ENCODE peak calls at places on chromosome 21, in five cellular contexts. G is heart left ventricle, H is stomach, D is IMR-90, Z is adrenal gland. U is an unnamed sample.

GRCh38 chr21:34974162-34974981 is 74.7 kb downstream of the RUNX1 start:
- DNase-seq in D (peak), G (no peak), H (no peak), Z (no peak), U (no peak)

GRCh38 chr21:14880922-14881321 is 183.9 kb downstream of the NRIP1 start:
- DNase-seq in G (no peak), Z (no peak), H (no peak), D (peak), U (no peak)

GRCh38 chr21:35046880-35047229 is 2.2 kb downstream of the RUNX1 start:
- DNase-seq in H (no peak), Z (no peak), D (no peak), G (no peak), U (no peak)

GRCh38 chr21:15446193-15446592 is 283.6 kb upstream of the USP25 start:
- DNase-seq in D (no peak), Z (no peak), H (no peak), G (no peak), U (no peak)

GRCh38 chr21:41369105-41369914 is 7.5 kb downstream of the MX2 start:
- DNase-seq in H (no peak), Z (no peak), D (no peak), G (peak), U (no peak)

GRCh38 chr21:16072692-16073091 is 342.9 kb downstream of the USP25 start:
- DNase-seq in Z (no peak), H (no peak), D (peak), G (no peak), U (no peak)

GRCh38 chr21:14864211-14865021 is 200.4 kb downstream of the NRIP1 start:
- DNase-seq in H (peak), G (peak), Z (peak), D (peak), U (peak)

GRCh38 chr21:41678016-41678935 is 88.6 kb downstream of the RIPK4 start:
- DNase-seq in H (peak), Z (no peak), G (no peak), D (peak), U (no peak)

GRCh38 chr21:41821756-41822431 is 55.0 kb upstream of the RIPK4 start:
- DNase-seq in H (no peak), D (no peak), Z (no peak), G (no peak), U (no peak)

GRCh38 chr21:41141031-41141457 is 26.9 kb upstream of the BACE2 start:
- DNase-seq in G (no peak), H (no peak), D (peak), Z (no peak), U (no peak)

GRCh38 chr21:44700101-44701022 is 3.4 kb downstream of the KRTAP10-12 start:
- DNase-seq in H (no peak), Z (no peak), D (no peak), G (no peak), U (no peak)

GRCh38 chr21:25459365-25459764 is 147.9 kb downstream of the MRPL39 start:
- DNase-seq in Z (no peak), G (no peak), H (no peak), D (no peak), U (no peak)

GRCh38 chr21:8993284-8993942 is 1528.0 kb upstream of the TPTE start:
- DNase-seq in H (no peak), D (no peak), Z (no peak), G (no peak), U (no peak)

GRCh38 chr21:18369115-18369514 is 34.5 kb downstream of the TMPRSS15 start:
- DNase-seq in G (no peak), H (no peak), D (no peak), Z (no peak), U (no peak)

GRCh38 chr21:27248791-27249190 is 281.9 kb upstream of the ADAMTS5 start:
- DNase-seq in G (no peak), D (peak), H (no peak), Z (no peak), U (no peak)

GRCh38 chr21:15104470-15104869 is 39.7 kb upstream of the NRIP1 start:
- DNase-seq in G (no peak), Z (no peak), H (no peak), D (no peak), U (no peak)

GRCh38 chr21:16708431-16708830 is 804.4 kb upstream of the CXADR start:
- DNase-seq in Z (no peak), D (peak), G (no peak), H (no peak), U (no peak)

GRCh38 chr21:41483973-41484372 is 24.0 kb downstream of the TMPRSS2 start:
- DNase-seq in H (no peak), D (no peak), G (no peak), Z (no peak), U (no peak)

GRCh38 chr21:26123012-26123411 is 47.6 kb downstream of the APP start:
- DNase-seq in G (no peak), D (peak), H (no peak), Z (no peak), U (no peak)

GRCh38 chr21:15264084-15264483 is 199.3 kb upstream of the NRIP1 start:
- DNase-seq in G (no peak), Z (no peak), D (no peak), H (no peak), U (no peak)

GRCh38 chr21:34808569-34809204 is 139.9 kb downstream of the CLIC6 start:
- DNase-seq in Z (no peak), D (peak), G (no peak), H (no peak), U (no peak)

GRCh38 chr21:24188511-24188910 is 1418.8 kb downstream of the MRPL39 start:
- DNase-seq in H (no peak), D (peak), G (no peak), Z (no peak), U (no peak)

GRCh38 chr21:15224346-15225086 is 159.7 kb upstream of the NRIP1 start:
- DNase-seq in H (no peak), G (no peak), Z (no peak), D (peak), U (no peak)

GRCh38 chr21:26212220-26212619 is 41.6 kb upstream of the APP start:
- DNase-seq in Z (no peak), G (no peak), D (no peak), H (no peak), U (no peak)

GRCh38 chr21:14878971-14879370 is 185.8 kb downstream of the NRIP1 start:
- DNase-seq in Z (no peak), H (no peak), G (no peak), D (no peak), U (no peak)

GRCh38 chr21:9837946-9838801 is 683.2 kb upstream of the TPTE start:
- DNase-seq in G (no peak), D (no peak), Z (no peak), H (no peak), U (no peak)

GRCh38 chr21:44377201-44377921 is 23.9 kb downstream of the TRPM2 start:
- DNase-seq in G (no peak), D (no peak), Z (no peak), H (no peak), U (no peak)

GRCh38 chr21:31570824-31571425 is 88.6 kb upstream of the SOD1 start:
- DNase-seq in H (no peak), D (no peak), Z (no peak), G (no peak), U (no peak)

GRCh38 chr21:35015435-35016024 is 33.6 kb downstream of the RUNX1 start:
- DNase-seq in G (no peak), Z (no peak), H (no peak), D (no peak), U (no peak)

GRCh38 chr21:18147678-18148077 is 97.0 kb upstream of the CHODL start:
- DNase-seq in D (no peak), H (no peak), G (no peak), Z (no peak), U (no peak)

GRCh38 chr21:15227919-15228318 is 163.1 kb upstream of the NRIP1 start:
- DNase-seq in H (no peak), Z (no peak), G (no peak), D (no peak), U (no peak)

GRCh38 chr21:21897275-21897883 is 899.2 kb downstream of the NCAM2 start:
- DNase-seq in Z (no peak), D (no peak), H (no peak), G (no peak), U (no peak)

GRCh38 chr21:28992526-28993292 is at the start of gene LTN1:
- DNase-seq in Z (peak), G (peak), D (peak), H (peak), U (peak)
- TF ChIP-seq POLR2A in Z (peak), G (peak), D (peak), H (no peak), U (peak)

DNA sequence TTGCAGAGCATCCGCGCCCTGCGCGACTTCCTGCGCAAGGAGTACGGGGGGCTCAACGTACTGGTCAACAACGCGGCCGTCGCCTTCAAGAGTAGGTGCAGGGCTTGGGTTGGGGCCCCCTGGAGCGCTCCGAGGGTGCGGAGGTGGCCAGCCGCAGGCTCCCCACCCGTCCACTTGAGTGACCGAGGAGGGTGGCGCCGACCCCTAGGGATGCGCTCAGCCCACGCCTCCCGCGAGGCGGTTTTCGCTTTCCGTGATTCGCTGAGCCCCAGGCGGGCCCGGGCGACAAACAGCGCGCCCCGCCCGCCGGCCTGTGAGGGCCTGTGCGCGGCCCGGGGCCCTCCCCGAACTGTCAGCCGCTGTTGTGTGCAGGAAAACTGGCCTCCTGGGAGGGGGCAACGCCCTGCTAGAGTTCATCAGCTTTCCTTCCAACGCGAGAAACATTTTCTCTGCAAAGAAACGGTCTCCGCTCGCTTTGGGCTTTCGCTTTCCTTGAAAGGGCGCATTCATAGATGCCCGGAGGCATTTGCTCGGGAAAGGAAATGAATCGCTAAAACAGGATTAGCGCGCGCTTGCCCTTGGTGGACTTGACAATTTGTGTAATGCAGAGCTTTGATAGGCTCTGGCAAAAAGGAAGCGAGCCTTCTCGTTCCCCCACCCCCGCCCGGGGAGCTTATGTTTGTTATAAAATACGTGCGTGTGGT is 664 bp downstream of the CBR3 start:
- DNase-seq in D (peak), H (peak), Z (peak), G (peak), U (peak)
- TF ChIP-seq POLR2A in D (no peak), H (no peak), Z (no peak), G (peak), U (no peak)

DNA sequence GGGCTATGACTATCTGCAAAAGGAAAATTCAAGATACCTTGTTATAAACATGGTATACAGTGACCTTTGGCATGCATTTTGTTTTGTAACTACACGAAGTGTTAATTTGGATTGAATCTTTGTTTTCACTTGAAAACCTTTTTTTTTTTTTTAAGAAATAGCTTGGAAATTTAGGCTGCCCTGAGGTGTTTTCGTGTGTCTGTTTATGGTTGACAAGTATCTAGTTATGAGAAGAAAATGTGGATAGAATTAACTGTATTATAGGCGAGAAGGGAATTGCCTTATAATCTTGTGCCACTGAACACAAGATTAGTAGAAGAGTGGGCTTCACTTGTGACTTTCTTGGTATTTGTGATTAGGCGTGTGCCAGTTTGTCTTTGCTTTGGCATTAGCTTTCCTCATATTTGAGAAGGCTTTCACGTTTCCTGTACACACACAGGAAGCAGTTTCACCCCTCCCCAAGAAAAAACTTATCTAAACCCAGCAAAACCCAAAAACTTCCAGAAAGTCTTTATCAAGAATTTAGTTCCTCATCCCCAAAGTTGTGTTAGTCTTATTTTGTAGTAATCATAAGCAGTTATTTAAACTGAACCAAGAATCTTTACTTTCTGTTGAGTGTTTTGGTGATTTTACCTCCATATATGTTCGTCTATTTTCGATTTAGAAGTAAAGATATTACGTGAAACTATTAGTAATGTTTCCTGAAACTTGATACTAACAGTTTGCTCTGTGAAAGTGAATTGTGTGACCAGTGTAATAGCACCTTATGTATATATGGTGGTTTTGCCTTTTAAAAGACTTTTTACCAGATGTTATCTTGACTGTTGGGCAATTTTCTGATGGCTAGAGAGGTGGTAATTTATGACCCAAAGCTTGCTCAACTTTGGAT is 3.8 kb downstream of the DYRK1A start:
- DNase-seq in Z (no peak), D (peak), H (no peak), G (no peak), U (peak)
- TF ChIP-seq POLR2A in Z (no peak), D (no peak), H (no peak), G (no peak), U (no peak)

DNA sequence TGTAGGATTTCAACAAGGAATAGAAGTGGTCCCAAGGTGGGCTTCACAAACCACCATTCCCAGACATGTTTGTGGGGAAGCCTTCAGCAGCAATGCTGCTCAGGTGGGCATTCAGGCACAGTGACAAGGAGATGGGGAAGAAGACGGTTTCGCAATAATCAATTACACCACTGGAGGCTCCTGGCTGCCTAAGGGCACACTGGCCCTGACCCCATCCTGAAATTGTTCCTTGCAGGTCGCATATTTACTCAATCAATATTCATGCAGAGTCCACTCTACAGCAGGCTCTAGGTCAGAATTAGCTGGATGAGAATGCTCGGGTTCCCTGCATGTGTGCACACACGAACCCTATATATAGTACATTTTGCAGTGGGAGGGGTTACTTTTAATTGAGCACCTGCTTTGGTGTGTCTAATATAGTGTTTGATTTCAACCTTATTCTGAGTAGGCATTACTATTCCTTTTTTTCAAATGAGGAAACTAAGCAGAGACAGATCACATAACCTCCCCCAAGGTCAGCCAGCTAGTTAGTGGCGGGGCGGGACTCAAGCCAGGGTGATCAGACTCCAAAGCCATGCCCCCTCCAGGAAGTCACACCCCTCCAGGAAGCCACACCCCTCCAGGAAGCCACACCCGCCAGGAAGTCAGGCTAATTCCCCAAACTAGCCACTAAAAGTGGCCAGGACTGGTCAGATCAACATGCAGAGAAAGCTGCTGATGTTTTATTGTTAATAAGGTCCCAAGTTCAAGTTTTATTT is 106.5 kb downstream of the HLCS start:
- DNase-seq in H (peak), G (peak), D (peak), Z (peak), U (peak)
- TF ChIP-seq POLR2A in H (no peak), G (no peak), D (no peak), Z (no peak), U (peak)

DNA sequence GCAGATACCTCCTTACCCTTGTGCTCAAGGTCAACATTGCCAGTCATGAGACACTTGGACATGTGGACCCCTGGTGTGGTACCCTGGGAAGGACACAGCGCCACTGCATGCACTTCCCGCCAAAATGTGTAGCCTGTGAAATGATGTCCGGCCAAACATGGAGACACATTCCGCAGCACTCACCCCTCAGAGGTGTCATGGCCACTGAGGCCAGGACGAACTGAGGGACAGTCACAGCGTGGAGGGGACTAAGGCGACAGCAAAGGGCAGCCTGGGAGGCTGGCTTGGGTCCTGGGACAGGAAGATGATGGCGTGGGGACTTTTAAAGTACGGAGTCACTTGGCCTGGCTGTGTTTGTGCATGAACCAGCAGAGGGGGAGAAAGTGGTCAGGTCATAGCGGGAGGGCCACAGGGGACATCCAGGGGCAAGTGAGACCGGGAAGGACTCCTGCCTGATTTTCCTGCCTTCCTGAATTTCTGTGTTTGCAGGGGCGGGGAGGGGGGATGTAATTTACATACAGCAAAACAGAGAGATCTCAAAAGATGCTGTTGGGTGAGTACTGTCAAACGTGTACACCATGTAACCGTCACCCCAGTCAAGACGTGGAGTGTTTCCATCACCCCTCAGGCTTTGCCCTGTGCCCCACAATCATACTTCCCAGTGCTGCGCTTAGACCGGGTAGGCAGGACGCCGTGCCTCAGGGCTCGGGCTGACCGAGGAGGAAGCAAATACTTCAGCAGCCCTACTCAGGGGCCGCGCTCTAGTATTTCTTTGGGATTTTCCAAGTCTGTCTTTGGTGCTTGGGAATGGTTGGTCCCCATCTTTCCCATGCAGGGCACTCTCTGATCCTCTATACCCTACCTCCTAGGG is 45.2 kb downstream of the WDR4 start:
- DNase-seq in Z (no peak), H (peak), D (no peak), G (peak), U (no peak)
- TF ChIP-seq POLR2A in Z (no peak), H (no peak), D (no peak), G (no peak), U (no peak)

GRCh38 chr21:46185717-46186116 is 1.5 kb upstream of the SPATC1L start:
- DNase-seq in H (no peak), Z (no peak), D (no peak), G (no peak), U (no peak)

GRCh38 chr21:46182548-46183336 is 1.5 kb downstream of the SPATC1L start:
- DNase-seq in Z (peak), D (no peak), H (no peak), G (no peak), U (no peak)

GRCh38 chr21:46183910-46184624 is at the start of gene SPATC1L:
- DNase-seq in H (peak), Z (peak), D (peak), G (peak), U (peak)

GRCh38 chr21:46187251-46187650 is 3.0 kb upstream of the SPATC1L start:
- DNase-seq in H (no peak), D (no peak), G (no peak), Z (no peak), U (no peak)

GRCh38 chr21:46184625-46185555 is 631 bp upstream of the SPATC1L start:
- DNase-seq in G (peak), H (peak), D (peak), Z (peak), U (peak)
- TF ChIP-seq POLR2A in G (no peak), H (no peak), D (no peak), Z (no peak), U (no peak)

DNA sequence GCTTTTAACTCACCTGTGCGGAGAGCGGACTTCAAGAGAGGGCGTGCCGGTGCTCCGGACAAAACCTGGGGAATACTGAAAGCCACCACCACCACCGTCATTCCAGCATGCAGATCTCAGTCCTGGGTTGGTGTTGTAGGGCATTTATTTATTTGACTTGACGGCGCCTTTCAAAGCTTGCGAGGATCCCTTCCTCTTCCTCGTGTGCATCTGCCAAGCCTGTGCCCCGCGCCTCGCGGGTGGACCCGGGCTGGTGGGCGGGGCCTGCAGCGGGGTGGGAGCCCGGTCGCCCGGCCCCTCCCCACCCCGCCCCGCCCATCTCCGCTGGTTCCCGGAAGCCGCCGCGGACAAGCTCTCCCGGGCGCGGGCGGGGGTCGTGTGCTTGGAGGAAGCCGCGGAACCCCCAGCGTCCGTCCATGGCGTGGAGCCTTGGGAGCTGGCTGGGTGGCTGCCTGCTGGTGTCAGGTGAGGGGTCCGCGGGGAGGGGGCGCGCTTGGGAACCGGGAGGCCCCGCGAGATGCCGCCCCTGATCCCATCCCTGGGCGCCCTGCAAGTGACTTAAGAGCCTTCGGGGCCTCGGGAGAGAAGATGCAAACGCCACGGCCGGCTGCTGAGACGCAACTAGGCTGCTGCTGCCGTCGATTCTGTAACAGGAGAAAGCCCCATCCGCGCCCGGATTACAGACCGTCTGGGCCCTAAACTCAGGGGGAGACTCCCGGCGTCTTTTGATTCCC is at the start of gene IL10RB:
- DNase-seq in Z (peak), H (peak), D (peak), G (peak), U (peak)
- TF ChIP-seq POLR2A in Z (peak), H (no peak), D (peak), G (peak), U (no peak)